ENCODE peak calls at places on chromosome 1, in nine cellular contexts. R is HFF-Myc; U is ELF-1; X is DMS153; P is activated CD4-positive, alpha-beta T cell treated with anti-CD3 and anti-CD28 coated beads for 36 hours; T is NCI-H1436 treated with DMSO at 0.1 percent for 48 hours; A is A549; E is T-helper 9 cell; W is globus pallidus. D is an unnamed sample.

GRCh38 chr1:214354440-214355148 is 73.6 kb downstream of the SMYD2 start:
- DNase-seq in R (no peak), U (no peak), X (no peak), P (no peak), T (no peak), A (no peak), E (no peak), W (no peak), D (no peak)

GRCh38 chr1:9808459-9808858 is 15.3 kb downstream of the CLSTN1 start:
- DNase-seq in R (no peak), U (no peak), X (no peak), P (no peak), T (no peak), A (no peak), E (no peak), W (no peak), D (no peak)

GRCh38 chr1:93591833-93592635 is 89.6 kb downstream of the BCAR3 start:
- DNase-seq in R (no peak), U (peak), X (peak), P (peak), T (peak), A (no peak), E (no peak), W (no peak), D (no peak)

GRCh38 chr1:93503163-93503562 is 55.2 kb downstream of the FNBP1L start:
- DNase-seq in R (no peak), U (no peak), X (no peak), P (no peak), T (no peak), A (no peak), E (no peak), W (no peak), D (no peak)

GRCh38 chr1:2451744-2452582 is 24.1 kb upstream of the PLCH2 start:
- DNase-seq in R (peak), U (peak), X (no peak), P (peak), T (no peak), A (peak), E (no peak), W (no peak), D (no peak)

GRCh38 chr1:3910769-3911520 is 10.9 kb upstream of the C1orf174 start:
- DNase-seq in R (no peak), U (peak), X (peak), P (peak), T (no peak), A (peak), E (peak), W (no peak), D (peak)

GRCh38 chr1:36517019-36517387 is 34.3 kb upstream of the CSF3R start:
- DNase-seq in R (no peak), U (no peak), X (no peak), P (no peak), T (no peak), A (no peak), E (no peak), W (no peak), D (no peak)

GRCh38 chr1:180633092-180634045 is 1.5 kb downstream of the XPR1 start:
- DNase-seq in R (no peak), U (no peak), X (no peak), P (no peak), T (no peak), A (no peak), E (no peak), W (no peak), D (no peak)

GRCh38 chr1:230268371-230269170 is 157.6 kb downstream of the PGBD5 start:
- DNase-seq in R (peak), U (peak), X (peak), P (peak), T (peak), A (peak), E (no peak), W (peak), D (peak)

GRCh38 chr1:77143529-77144121 is 75.6 kb downstream of the PIGK start:
- DNase-seq in R (no peak), U (no peak), X (no peak), P (no peak), T (no peak), A (peak), E (no peak), W (no peak), D (no peak)

GRCh38 chr1:19468397-19468956 is 16.9 kb downstream of the CAPZB start:
- DNase-seq in R (no peak), U (no peak), X (peak), P (peak), T (no peak), A (peak), E (peak), W (no peak), D (no peak)

GRCh38 chr1:198934901-198935301 is 296.1 kb downstream of the PTPRC start:
- DNase-seq in R (no peak), U (no peak), X (peak), P (peak), T (no peak), A (no peak), E (peak), W (peak), D (peak)

GRCh38 chr1:30405081-30405480 is 318.3 kb downstream of the MATN1 start:
- DNase-seq in R (no peak), U (no peak), X (no peak), P (no peak), T (no peak), A (no peak), E (no peak), W (no peak), D (no peak)

GRCh38 chr1:239237912-239238311 is 148.5 kb upstream of the CHRM3 start:
- DNase-seq in R (no peak), U (peak), X (no peak), P (no peak), T (no peak), A (no peak), E (no peak), W (no peak), D (no peak)

GRCh38 chr1:46058936-46059335 is 73.5 kb downstream of the PIK3R3 start:
- DNase-seq in R (no peak), U (no peak), X (no peak), P (no peak), T (no peak), A (no peak), E (no peak), W (no peak), D (no peak)

GRCh38 chr1:79497193-79497773 is 490.8 kb upstream of the ADGRL4 start:
- DNase-seq in R (peak), U (no peak), X (no peak), P (peak), T (no peak), A (peak), E (no peak), W (peak), D (peak)

GRCh38 chr1:112971006-112971405 is 15.0 kb upstream of the SLC16A1 start:
- DNase-seq in R (no peak), U (no peak), X (no peak), P (no peak), T (no peak), A (no peak), E (no peak), W (no peak), D (no peak)

GRCh38 chr1:4468804-4469514 is 185.4 kb upstream of the AJAP1 start:
- DNase-seq in R (no peak), U (no peak), X (no peak), P (no peak), T (no peak), A (no peak), E (no peak), W (no peak), D (no peak)

GRCh38 chr1:205975387-205975998 is 27.7 kb downstream of the RAB7B start:
- DNase-seq in R (no peak), U (no peak), X (no peak), P (no peak), T (no peak), A (no peak), E (no peak), W (no peak), D (no peak)

GRCh38 chr1:53341961-53342707 is 14.3 kb upstream of the LRP8 start:
- DNase-seq in R (no peak), U (no peak), X (no peak), P (no peak), T (no peak), A (no peak), E (no peak), W (no peak), D (no peak)

GRCh38 chr1:20700636-20701215 is 17.1 kb downstream of the KIF17 start:
- DNase-seq in R (no peak), U (no peak), X (no peak), P (no peak), T (no peak), A (no peak), E (no peak), W (no peak), D (no peak)

GRCh38 chr1:31709060-31709459 is 5.2 kb upstream of the COL16A1 start:
- DNase-seq in R (no peak), U (no peak), X (no peak), P (no peak), T (no peak), A (no peak), E (no peak), W (no peak), D (no peak)

GRCh38 chr1:28297826-28298225 is 31.0 kb upstream of the MED18 start:
- DNase-seq in R (no peak), U (no peak), X (no peak), P (peak), T (no peak), A (no peak), E (no peak), W (no peak), D (no peak)

GRCh38 chr1:37498872-37499617 is 15.5 kb downstream of the MEAF6 start:
- DNase-seq in R (no peak), U (no peak), X (peak), P (no peak), T (no peak), A (no peak), E (no peak), W (peak), D (no peak)

GRCh38 chr1:228294717-228295116 is 86.9 kb downstream of the OBSCN start:
- DNase-seq in R (no peak), U (no peak), X (no peak), P (no peak), T (no peak), A (no peak), E (no peak), W (no peak), D (no peak)

GRCh38 chr1:246219508-246220030 is 287.5 kb downstream of the SMYD3 start:
- DNase-seq in R (peak), U (peak), X (peak), P (no peak), T (peak), A (no peak), E (no peak), W (no peak), D (no peak)

D was measured in putamen.